ENCODE peak calls at places on chromosomes 16 and 17, in nine cellular contexts. One of them, this sample, is unnamed.
A peak's percentile ranks its signal among the peaks of the same experiment; 100 is the strongest.

GRCh38 chr17:3985800-3986199 is 21.6 kb upstream of the ATP2A3 start:
- DNase-seq in neural progenitor cell: no peak
- DNase-seq in heart right ventricle: no peak
- DNase-seq in DND-41: no peak
- DNase-seq in adrenal gland: no peak
- DNase-seq in body of pancreas: no peak
- DNase-seq in psoas muscle: no peak
- DNase-seq in naive thymus-derived CD4-positive, alpha-beta T cell: no peak
- DNase-seq in GM23248: no peak
- DNase-seq in this sample: no peak

GRCh38 chr17:77528516-77529327 is 388.0 kb downstream of the SEC14L1 start:
- DNase-seq in psoas muscle: peak; percentile 46
- DNase-seq in DND-41: peak; percentile 75
- DNase-seq in adrenal gland: no peak
- DNase-seq in body of pancreas: no peak
- DNase-seq in heart right ventricle: no peak
- DNase-seq in neural progenitor cell: peak; percentile 86
- DNase-seq in GM23248: no peak
- DNase-seq in naive thymus-derived CD4-positive, alpha-beta T cell: peak; percentile 25
- DNase-seq in this sample: no peak

GRCh38 chr16:57130950-57131321 is 38.6 kb downstream of the CPNE2 start:
- DNase-seq in GM23248: no peak
- DNase-seq in adrenal gland: no peak
- DNase-seq in body of pancreas: no peak
- DNase-seq in DND-41: no peak
- DNase-seq in psoas muscle: no peak
- DNase-seq in heart right ventricle: no peak
- DNase-seq in neural progenitor cell: no peak
- DNase-seq in naive thymus-derived CD4-positive, alpha-beta T cell: no peak
- DNase-seq in this sample: no peak

GRCh38 chr17:82411396-82412053 is 6.6 kb upstream of the HEXD start:
- DNase-seq in heart right ventricle: no peak
- DNase-seq in GM23248: no peak
- DNase-seq in naive thymus-derived CD4-positive, alpha-beta T cell: no peak
- DNase-seq in body of pancreas: no peak
- DNase-seq in psoas muscle: no peak
- DNase-seq in adrenal gland: no peak
- DNase-seq in neural progenitor cell: no peak
- DNase-seq in DND-41: no peak
- DNase-seq in this sample: no peak

GRCh38 chr17:58153046-58153445 is 4.9 kb downstream of the OR4D1 start:
- DNase-seq in naive thymus-derived CD4-positive, alpha-beta T cell: peak; percentile 78
- DNase-seq in heart right ventricle: no peak
- DNase-seq in GM23248: no peak
- DNase-seq in body of pancreas: no peak
- DNase-seq in neural progenitor cell: no peak
- DNase-seq in psoas muscle: no peak
- DNase-seq in DND-41: peak; percentile 81
- DNase-seq in adrenal gland: peak; percentile 20
- DNase-seq in this sample: no peak

GRCh38 chr17:27651411-27652345 is 20.7 kb downstream of the LGALS9 start:
- DNase-seq in GM23248: peak; percentile 48
- DNase-seq in neural progenitor cell: peak; percentile 60
- DNase-seq in heart right ventricle: peak; percentile 67
- DNase-seq in adrenal gland: peak; percentile 77
- DNase-seq in DND-41: peak; percentile 68
- DNase-seq in naive thymus-derived CD4-positive, alpha-beta T cell: peak; percentile 62
- DNase-seq in psoas muscle: peak; percentile 79
- DNase-seq in body of pancreas: peak; percentile 78
- DNase-seq in this sample: peak; percentile 27

GRCh38 chr17:72616457-72616856 is 476.0 kb downstream of the SLC39A11 start:
- DNase-seq in GM23248: no peak
- DNase-seq in neural progenitor cell: peak; percentile 44
- DNase-seq in adrenal gland: no peak
- DNase-seq in naive thymus-derived CD4-positive, alpha-beta T cell: no peak
- DNase-seq in body of pancreas: no peak
- DNase-seq in heart right ventricle: no peak
- DNase-seq in DND-41: no peak
- DNase-seq in psoas muscle: no peak
- DNase-seq in this sample: no peak

GRCh38 chr17:4743216-4743615 is 3.5 kb upstream of the CXCL16 start:
- DNase-seq in GM23248: no peak
- DNase-seq in adrenal gland: no peak
- DNase-seq in naive thymus-derived CD4-positive, alpha-beta T cell: no peak
- DNase-seq in DND-41: no peak
- DNase-seq in heart right ventricle: no peak
- DNase-seq in psoas muscle: no peak
- DNase-seq in neural progenitor cell: no peak
- DNase-seq in body of pancreas: no peak
- DNase-seq in this sample: no peak

GRCh38 chr17:21392257-21392656 is 16.1 kb downstream of the KCNJ12 start:
- DNase-seq in DND-41: no peak
- DNase-seq in psoas muscle: no peak
- DNase-seq in GM23248: no peak
- DNase-seq in naive thymus-derived CD4-positive, alpha-beta T cell: no peak
- DNase-seq in body of pancreas: no peak
- DNase-seq in neural progenitor cell: no peak
- DNase-seq in adrenal gland: no peak
- DNase-seq in heart right ventricle: no peak
- DNase-seq in this sample: no peak

GRCh38 chr17:56600246-56600645 is 6.7 kb downstream of the NOG start:
- DNase-seq in heart right ventricle: no peak
- DNase-seq in neural progenitor cell: no peak
- DNase-seq in psoas muscle: no peak
- DNase-seq in body of pancreas: no peak
- DNase-seq in GM23248: no peak
- DNase-seq in adrenal gland: no peak
- DNase-seq in naive thymus-derived CD4-positive, alpha-beta T cell: no peak
- DNase-seq in DND-41: no peak
- DNase-seq in this sample: no peak

GRCh38 chr16:85395913-85396878 is 216.9 kb upstream of the GSE1 start:
- DNase-seq in psoas muscle: peak; percentile 57
- DNase-seq in GM23248: peak; percentile 52
- DNase-seq in body of pancreas: no peak
- DNase-seq in adrenal gland: peak; percentile 62
- DNase-seq in DND-41: peak; percentile 5
- DNase-seq in neural progenitor cell: no peak
- DNase-seq in naive thymus-derived CD4-positive, alpha-beta T cell: no peak
- DNase-seq in heart right ventricle: no peak
- DNase-seq in this sample: no peak

GRCh38 chr16:50360033-50360778 is 8.6 kb downstream of the BRD7 start:
- DNase-seq in psoas muscle: no peak
- DNase-seq in GM23248: peak; percentile 63
- DNase-seq in neural progenitor cell: no peak
- DNase-seq in DND-41: no peak
- DNase-seq in naive thymus-derived CD4-positive, alpha-beta T cell: no peak
- DNase-seq in heart right ventricle: no peak
- DNase-seq in body of pancreas: peak; percentile 26
- DNase-seq in adrenal gland: no peak
- DNase-seq in this sample: no peak

GRCh38 chr16:87336850-87337240 is 19.7 kb upstream of the C16orf95 start:
- DNase-seq in neural progenitor cell: no peak
- DNase-seq in body of pancreas: no peak
- DNase-seq in GM23248: no peak
- DNase-seq in DND-41: no peak
- DNase-seq in adrenal gland: no peak
- DNase-seq in heart right ventricle: no peak
- DNase-seq in naive thymus-derived CD4-positive, alpha-beta T cell: no peak
- DNase-seq in psoas muscle: peak; percentile 1
- DNase-seq in this sample: no peak

GRCh38 chr16:73196670-73197069 is 148.7 kb upstream of the ZFHX3 start:
- DNase-seq in GM23248: peak; percentile 74
- DNase-seq in psoas muscle: peak; percentile 80
- DNase-seq in body of pancreas: peak; percentile 85
- DNase-seq in heart right ventricle: peak; percentile 67
- DNase-seq in naive thymus-derived CD4-positive, alpha-beta T cell: peak; percentile 16
- DNase-seq in DND-41: peak; percentile 35
- DNase-seq in neural progenitor cell: peak; percentile 85
- DNase-seq in adrenal gland: peak; percentile 83
- DNase-seq in this sample: peak; percentile 43

GRCh38 chr16:78628526-78628925 is 529.1 kb downstream of the WWOX start:
- DNase-seq in heart right ventricle: no peak
- DNase-seq in naive thymus-derived CD4-positive, alpha-beta T cell: no peak
- DNase-seq in DND-41: no peak
- DNase-seq in adrenal gland: no peak
- DNase-seq in neural progenitor cell: no peak
- DNase-seq in GM23248: no peak
- DNase-seq in psoas muscle: no peak
- DNase-seq in body of pancreas: no peak
- DNase-seq in this sample: no peak

GRCh38 chr17:219696-220095 is 38.2 kb upstream of the DOC2B start:
- DNase-seq in adrenal gland: no peak
- DNase-seq in neural progenitor cell: no peak
- DNase-seq in body of pancreas: peak; percentile 3
- DNase-seq in psoas muscle: no peak
- DNase-seq in DND-41: no peak
- DNase-seq in heart right ventricle: no peak
- DNase-seq in naive thymus-derived CD4-positive, alpha-beta T cell: no peak
- DNase-seq in GM23248: no peak
- DNase-seq in this sample: no peak

GRCh38 chr16:48511716-48512115 is 98.3 kb downstream of the N4BP1 start:
- DNase-seq in heart right ventricle: no peak
- DNase-seq in body of pancreas: no peak
- DNase-seq in adrenal gland: no peak
- DNase-seq in GM23248: peak; percentile 36
- DNase-seq in neural progenitor cell: no peak
- DNase-seq in naive thymus-derived CD4-positive, alpha-beta T cell: no peak
- DNase-seq in psoas muscle: no peak
- DNase-seq in DND-41: no peak
- DNase-seq in this sample: no peak
- H3K27ac ChIP-seq in heart right ventricle: no peak overlapping the region
- H3K27ac ChIP-seq in body of pancreas: no peak overlapping the region
- H3K27ac ChIP-seq in adrenal gland: no peak overlapping the region
- H3K27ac ChIP-seq in GM23248: peak overlapping the region; percentile 62
- H3K27ac ChIP-seq in neural progenitor cell: no peak overlapping the region
- H3K27ac ChIP-seq in naive thymus-derived CD4-positive, alpha-beta T cell: no peak overlapping the region
- H3K27ac ChIP-seq in psoas muscle: no peak overlapping the region
- H3K27ac ChIP-seq in DND-41: no peak overlapping the region
- H3K27ac ChIP-seq in this sample: no peak overlapping the region

GRCh38 chr16:68779891-68780290 is 42.8 kb downstream of the CDH1 start:
- DNase-seq in psoas muscle: no peak
- DNase-seq in body of pancreas: peak; percentile 77
- DNase-seq in neural progenitor cell: no peak
- DNase-seq in adrenal gland: no peak
- DNase-seq in naive thymus-derived CD4-positive, alpha-beta T cell: no peak
- DNase-seq in GM23248: no peak
- DNase-seq in DND-41: no peak
- DNase-seq in heart right ventricle: no peak
- DNase-seq in this sample: no peak
- H3K4me1 ChIP-seq in psoas muscle: no peaks in the 10 kb centered on the region
- H3K4me1 ChIP-seq in body of pancreas: peaks cover 91% of the 10 kb centered on the region
- H3K4me1 ChIP-seq in neural progenitor cell: peaks cover 10% of the 10 kb centered on the region
- H3K4me1 ChIP-seq in adrenal gland: no peaks in the 10 kb centered on the region
- H3K4me1 ChIP-seq in naive thymus-derived CD4-positive, alpha-beta T cell: peaks cover 7% of the 10 kb centered on the region
- H3K4me1 ChIP-seq in GM23248: no peaks in the 10 kb centered on the region
- H3K4me1 ChIP-seq in DND-41: no peaks in the 10 kb centered on the region
- H3K4me1 ChIP-seq in heart right ventricle: no peaks in the 10 kb centered on the region
- H3K4me1 ChIP-seq in this sample: peaks cover 16% of the 10 kb centered on the region

DNA sequence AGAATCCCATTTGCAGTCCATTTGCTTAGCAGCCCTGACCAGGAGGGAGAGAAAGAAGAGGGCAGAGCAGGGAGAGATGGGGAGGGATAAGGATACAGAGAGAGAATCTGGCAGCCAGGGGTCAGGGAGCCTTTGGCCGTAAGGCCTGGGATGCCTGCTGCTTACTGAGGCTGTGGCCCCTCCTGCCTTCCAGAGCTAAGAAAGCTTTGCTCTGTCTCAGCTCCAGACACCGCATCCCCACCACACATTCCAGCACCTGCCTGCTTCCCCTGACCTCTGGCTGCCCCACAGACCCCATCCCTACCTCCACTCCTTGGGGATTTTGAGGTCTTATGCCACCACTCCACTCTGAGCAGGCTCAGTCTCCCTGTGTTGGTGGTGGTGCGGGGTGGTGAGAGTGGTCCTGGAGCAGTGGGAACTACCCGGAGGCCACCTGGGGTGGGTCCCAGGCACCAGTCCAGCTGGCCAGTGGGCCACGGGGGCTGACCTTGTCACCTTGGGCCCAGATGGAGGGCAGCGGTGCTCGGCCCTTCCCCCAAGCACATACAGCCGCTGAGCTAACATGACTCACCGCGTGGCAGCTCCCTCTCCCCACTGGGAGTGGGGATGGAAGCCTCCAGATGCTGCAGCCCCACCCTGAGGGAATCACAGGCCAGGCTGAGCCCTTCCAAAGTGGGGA is 58.3 kb downstream of the RAI1 start:
- DNase-seq in psoas muscle: no peak
- DNase-seq in heart right ventricle: no peak
- DNase-seq in DND-41: no peak
- DNase-seq in neural progenitor cell: peak; percentile 48
- DNase-seq in adrenal gland: peak; percentile 73
- DNase-seq in GM23248: peak; percentile 86
- DNase-seq in naive thymus-derived CD4-positive, alpha-beta T cell: no peak
- DNase-seq in body of pancreas: peak; percentile 40
- DNase-seq in this sample: no peak
- H3K27me3 ChIP-seq in psoas muscle: no peaks in the 10 kb centered on the region
- H3K27me3 ChIP-seq in heart right ventricle: no peaks in the 10 kb centered on the region
- H3K27me3 ChIP-seq in DND-41: no peaks in the 10 kb centered on the region
- H3K27me3 ChIP-seq in neural progenitor cell: peaks cover 11% of the 10 kb centered on the region
- H3K27me3 ChIP-seq in adrenal gland: no peaks in the 10 kb centered on the region
- H3K27me3 ChIP-seq in GM23248: no peaks in the 10 kb centered on the region
- H3K27me3 ChIP-seq in naive thymus-derived CD4-positive, alpha-beta T cell: no peaks in the 10 kb centered on the region
- H3K27me3 ChIP-seq in body of pancreas: no peaks in the 10 kb centered on the region
- H3K27me3 ChIP-seq in this sample: no peaks in the 10 kb centered on the region

GRCh38 chr16:31676731-31677130 is 149.0 kb downstream of the AHSP start:
- DNase-seq in body of pancreas: no peak
- DNase-seq in psoas muscle: no peak
- DNase-seq in GM23248: no peak
- DNase-seq in heart right ventricle: no peak
- DNase-seq in neural progenitor cell: no peak
- DNase-seq in naive thymus-derived CD4-positive, alpha-beta T cell: no peak
- DNase-seq in DND-41: no peak
- DNase-seq in adrenal gland: no peak
- DNase-seq in this sample: no peak

GRCh38 chr16:31674686-31675085 is 147.0 kb downstream of the AHSP start:
- DNase-seq in heart right ventricle: no peak
- DNase-seq in body of pancreas: no peak
- DNase-seq in adrenal gland: no peak
- DNase-seq in naive thymus-derived CD4-positive, alpha-beta T cell: no peak
- DNase-seq in DND-41: no peak
- DNase-seq in psoas muscle: no peak
- DNase-seq in GM23248: no peak
- DNase-seq in neural progenitor cell: no peak
- DNase-seq in this sample: no peak

DNA sequence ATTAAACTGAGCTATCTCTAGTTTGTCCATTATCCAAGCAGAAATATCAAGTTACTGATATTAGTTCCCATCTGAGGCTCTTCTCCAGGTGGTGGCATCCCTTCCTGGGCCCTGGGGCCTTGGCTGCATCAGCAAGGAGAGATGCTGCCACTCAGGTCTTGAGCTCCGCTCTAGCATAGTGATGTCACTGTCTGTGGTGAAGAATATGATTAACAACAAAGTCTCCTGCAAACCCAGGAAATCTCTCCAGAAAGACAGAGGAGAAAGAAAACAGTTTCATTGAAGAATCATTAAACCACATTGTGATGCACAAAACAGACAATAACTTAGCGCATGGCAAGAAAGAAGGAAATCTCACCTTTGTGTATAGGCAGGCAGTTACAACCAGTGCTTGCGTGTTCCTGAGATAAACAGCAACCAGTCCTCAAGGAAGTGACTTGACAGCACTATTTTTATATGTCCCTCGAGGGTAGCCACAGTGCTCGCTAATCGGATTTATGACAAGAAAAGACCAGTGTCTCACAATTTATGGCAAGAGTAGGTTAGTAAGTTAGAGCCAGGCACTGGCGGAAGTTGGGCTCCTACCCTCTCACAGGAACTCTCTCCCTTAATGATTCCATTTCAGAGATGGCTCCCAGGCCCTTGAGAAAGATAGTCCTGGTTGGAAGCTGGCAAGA is 151.1 kb downstream of the AHSP start:
- DNase-seq in naive thymus-derived CD4-positive, alpha-beta T cell: no peak
- DNase-seq in psoas muscle: no peak
- DNase-seq in GM23248: no peak
- DNase-seq in body of pancreas: no peak
- DNase-seq in DND-41: no peak
- DNase-seq in neural progenitor cell: no peak
- DNase-seq in adrenal gland: no peak
- DNase-seq in heart right ventricle: no peak
- DNase-seq in this sample: no peak
- H3K27ac ChIP-seq in naive thymus-derived CD4-positive, alpha-beta T cell: no peak overlapping the region
- H3K27ac ChIP-seq in psoas muscle: no peak overlapping the region
- H3K27ac ChIP-seq in GM23248: no peak overlapping the region
- H3K27ac ChIP-seq in body of pancreas: no peak overlapping the region
- H3K27ac ChIP-seq in DND-41: no peak overlapping the region
- H3K27ac ChIP-seq in neural progenitor cell: no peak overlapping the region
- H3K27ac ChIP-seq in adrenal gland: no peak overlapping the region
- H3K27ac ChIP-seq in heart right ventricle: no peak overlapping the region
- H3K27ac ChIP-seq in this sample: no peak overlapping the region